ENCODE peak calls at places on chromosomes 13 and 19, in nine cellular contexts. D is neural progenitor cell, K is PC-3, O is GM23338, P is hepatocyte, C is SK-N-SH, W is HCT116, G is OCI-LY7, L is MM.1S. A is an unnamed sample. For H3K4me1, the result is how much of the 10 kb centered on the place peaks cover.

GRCh38 chr19:3537101-3537437 is 1.9 kb upstream of the TEKTIP1 start:
- DNase-seq in D (no peak), K (no peak), O (no peak), P (no peak), C (no peak), W (no peak), G (no peak), L (no peak), A (no peak)

GRCh38 chr13:41700790-41701310 is 243.5 kb downstream of the RGCC start:
- DNase-seq in D (no peak), K (peak), O (no peak), P (peak), C (peak), W (no peak), G (no peak), L (no peak), A (peak)

GRCh38 chr13:83752141-83752540 is 130.1 kb downstream of the SLITRK1 start:
- DNase-seq in D (no peak), K (peak), O (no peak), P (no peak), C (no peak), W (no peak), G (no peak), L (no peak), A (peak)

GRCh38 chr13:20988033-20988908 is 73.1 kb downstream of the LATS2 start:
- DNase-seq in D (no peak), K (no peak), O (no peak), P (no peak), C (no peak), W (no peak), G (no peak), L (no peak), A (no peak)

GRCh38 chr19:16184665-16185122 is 516 bp upstream of the FAM32A start:
- DNase-seq in D (no peak), K (no peak), O (no peak), P (no peak), C (no peak), W (no peak), G (no peak), L (no peak), A (no peak)

GRCh38 chr13:100630564-100630963 is 42.0 kb upstream of the GGACT start:
- DNase-seq in D (peak), K (no peak), O (peak), P (no peak), C (no peak), W (no peak), G (no peak), L (no peak), A (no peak)

GRCh38 chr13:108993346-108993745 is 363.9 kb downstream of the MYO16 start:
- DNase-seq in D (no peak), K (no peak), O (no peak), P (no peak), C (no peak), W (no peak), G (no peak), L (no peak), A (peak)

GRCh38 chr19:30116530-30116929 is 174.5 kb downstream of the URI1 start:
- DNase-seq in D (no peak), K (no peak), O (no peak), P (no peak), C (no peak), W (no peak), G (no peak), L (no peak), A (no peak)

GRCh38 chr13:26051231-26052135 is at the start of gene SHISA2:
- DNase-seq in D (peak), K (peak), O (peak), P (peak), C (peak), W (no peak), G (no peak), L (peak), A (peak)

GRCh38 chr13:55528434-55528833 is 1612.3 kb upstream of the PRR20A start:
- DNase-seq in D (peak), K (no peak), O (no peak), P (no peak), C (no peak), W (no peak), G (no peak), L (no peak), A (no peak)

GRCh38 chr19:572140-572890 is at the start of gene BSG:
- DNase-seq in D (peak), K (peak), O (peak), P (peak), C (peak), W (peak), G (peak), L (peak), A (peak)

GRCh38 chr13:99987180-99988047 is 5.8 kb downstream of the ZIC2 start:
- DNase-seq in D (peak), K (no peak), O (peak), P (no peak), C (peak), W (no peak), G (no peak), L (no peak), A (no peak)

GRCh38 chr13:107713314-107713713 is 502.0 kb downstream of the LIG4 start:
- DNase-seq in D (no peak), K (no peak), O (no peak), P (no peak), C (no peak), W (no peak), G (no peak), L (no peak), A (peak)

GRCh38 chr13:31807090-31807541 is 67.8 kb downstream of the RXFP2 start:
- DNase-seq in D (no peak), K (no peak), O (no peak), P (no peak), C (no peak), W (no peak), G (no peak), L (no peak), A (peak)

GRCh38 chr19:5038631-5039271 is 69.8 kb downstream of the KDM4B start:
- DNase-seq in D (peak), K (peak), O (peak), P (no peak), C (peak), W (no peak), G (peak), L (no peak), A (peak)

GRCh38 chr13:113907637-113908617 is 44.1 kb upstream of the GAS6 start:
- DNase-seq in D (no peak), K (no peak), O (no peak), P (peak), C (no peak), W (no peak), G (no peak), L (peak), A (peak)

GRCh38 chr19:11680689-11681302 is 58.0 kb downstream of the ZNF823 start:
- DNase-seq in D (no peak), K (no peak), O (no peak), P (no peak), C (no peak), W (no peak), G (no peak), L (no peak), A (no peak)

GRCh38 chr13:43230989-43231388 is 207.6 kb downstream of the DNAJC15 start:
- DNase-seq in D (no peak), K (no peak), O (no peak), P (no peak), C (no peak), W (no peak), G (no peak), L (no peak), A (no peak)

GRCh38 chr19:31510635-31511034 is 161.4 kb upstream of the TSHZ3 start:
- DNase-seq in D (no peak), K (no peak), O (no peak), P (no peak), C (no peak), W (no peak), G (no peak), L (no peak), A (no peak)

GRCh38 chr13:73902296-73902695 is 231.9 kb downstream of the KLF12 start:
- DNase-seq in D (no peak), K (no peak), O (no peak), P (no peak), C (no peak), W (no peak), G (no peak), L (no peak), A (no peak)

GRCh38 chr13:101572456-101572855 is 120.0 kb downstream of the ITGBL1 start:
- DNase-seq in D (no peak), K (no peak), O (no peak), P (no peak), C (no peak), W (no peak), G (no peak), L (no peak), A (peak)

GRCh38 chr19:45528149-45528743 is 21.0 kb downstream of the VASP start:
- DNase-seq in D (peak), K (peak), O (peak), P (peak), C (no peak), W (no peak), G (no peak), L (no peak), A (peak)

GRCh38 chr13:27791146-27791900 is 960 bp upstream of the GSX1 start:
- DNase-seq in D (no peak), K (no peak), O (peak), P (no peak), C (no peak), W (no peak), G (no peak), L (no peak), A (no peak)

GRCh38 chr13:95386370-95386769 is 85.1 kb upstream of the ABCC4 start:
- DNase-seq in D (no peak), K (no peak), O (no peak), P (no peak), C (no peak), W (no peak), G (no peak), L (no peak), A (no peak)

GRCh38 chr19:10243606-10244005 is 8.4 kb upstream of the MRPL4 start:
- DNase-seq in D (no peak), K (no peak), O (no peak), P (no peak), C (no peak), W (no peak), G (no peak), L (no peak), A (no peak)

GRCh38 chr13:72284791-72285190 is 417.8 kb upstream of the DACH1 start:
- DNase-seq in D (no peak), K (no peak), O (no peak), P (no peak), C (no peak), W (no peak), G (no peak), L (no peak), A (no peak)

GRCh38 chr19:42440357-42441046 is 2.2 kb downstream of the CXCL17 start:
- DNase-seq in D (peak), K (peak), O (peak), P (peak), C (peak), W (peak), G (peak), L (peak), A (peak)

GRCh38 chr13:98083507-98083906 is 59.4 kb upstream of the FARP1 start:
- DNase-seq in D (no peak), K (peak), O (no peak), P (peak), C (no peak), W (no peak), G (no peak), L (no peak), A (peak)

GRCh38 chr19:4584670-4585460 is 25.4 kb upstream of the SEMA6B start:
- DNase-seq in D (peak), K (no peak), O (peak), P (no peak), C (peak), W (no peak), G (no peak), L (no peak), A (no peak)

GRCh38 chr13:98252931-98253470 is 75.9 kb upstream of the RNF113B start:
- DNase-seq in D (no peak), K (no peak), O (no peak), P (peak), C (no peak), W (peak), G (no peak), L (no peak), A (peak)

GRCh38 chr19:11203194-11204075 is 6.1 kb upstream of the KANK2 start:
- DNase-seq in D (peak), K (peak), O (peak), P (peak), C (peak), W (no peak), G (peak), L (peak), A (peak)

GRCh38 chr13:109206616-109207015 is 577.2 kb downstream of the MYO16 start:
- DNase-seq in D (no peak), K (no peak), O (no peak), P (no peak), C (no peak), W (no peak), G (no peak), L (no peak), A (no peak)

GRCh38 chr13:80074143-80074752 is 266.7 kb downstream of the SPRY2 start:
- DNase-seq in D (no peak), K (no peak), O (no peak), P (no peak), C (no peak), W (no peak), G (no peak), L (no peak), A (no peak)

GRCh38 chr13:75739244-75739868 is 103.2 kb downstream of the LMO7 start:
- DNase-seq in D (no peak), K (no peak), O (no peak), P (no peak), C (no peak), W (no peak), G (no peak), L (no peak), A (peak)

GRCh38 chr19:33054623-33055022 is 10.1 kb downstream of the RHPN2 start:
- DNase-seq in D (no peak), K (peak), O (no peak), P (peak), C (no peak), W (peak), G (no peak), L (no peak), A (no peak)

GRCh38 chr13:30438286-30438685 is 16.0 kb downstream of the UBE2L5 start:
- DNase-seq in D (no peak), K (no peak), O (no peak), P (no peak), C (no peak), W (no peak), G (peak), L (peak), A (no peak)
- H3K4me1 ChIP-seq in D (under half), K (under half), O (under half), P (under half), C (under half), W (under half), G (half or more), L (under half), A (under half)

GRCh38 chr19:46916971-46917370 is 56.2 kb downstream of the ARHGAP35 start:
- DNase-seq in D (no peak), K (no peak), O (no peak), P (no peak), C (no peak), W (no peak), G (no peak), L (peak), A (no peak)
- TF ChIP-seq EZH2phosphoT487 in D (no peak), K (no peak), O (no peak), P (no peak), C (no peak), W (no peak), G (no peak), L (no peak), A (no peak)

DNA sequence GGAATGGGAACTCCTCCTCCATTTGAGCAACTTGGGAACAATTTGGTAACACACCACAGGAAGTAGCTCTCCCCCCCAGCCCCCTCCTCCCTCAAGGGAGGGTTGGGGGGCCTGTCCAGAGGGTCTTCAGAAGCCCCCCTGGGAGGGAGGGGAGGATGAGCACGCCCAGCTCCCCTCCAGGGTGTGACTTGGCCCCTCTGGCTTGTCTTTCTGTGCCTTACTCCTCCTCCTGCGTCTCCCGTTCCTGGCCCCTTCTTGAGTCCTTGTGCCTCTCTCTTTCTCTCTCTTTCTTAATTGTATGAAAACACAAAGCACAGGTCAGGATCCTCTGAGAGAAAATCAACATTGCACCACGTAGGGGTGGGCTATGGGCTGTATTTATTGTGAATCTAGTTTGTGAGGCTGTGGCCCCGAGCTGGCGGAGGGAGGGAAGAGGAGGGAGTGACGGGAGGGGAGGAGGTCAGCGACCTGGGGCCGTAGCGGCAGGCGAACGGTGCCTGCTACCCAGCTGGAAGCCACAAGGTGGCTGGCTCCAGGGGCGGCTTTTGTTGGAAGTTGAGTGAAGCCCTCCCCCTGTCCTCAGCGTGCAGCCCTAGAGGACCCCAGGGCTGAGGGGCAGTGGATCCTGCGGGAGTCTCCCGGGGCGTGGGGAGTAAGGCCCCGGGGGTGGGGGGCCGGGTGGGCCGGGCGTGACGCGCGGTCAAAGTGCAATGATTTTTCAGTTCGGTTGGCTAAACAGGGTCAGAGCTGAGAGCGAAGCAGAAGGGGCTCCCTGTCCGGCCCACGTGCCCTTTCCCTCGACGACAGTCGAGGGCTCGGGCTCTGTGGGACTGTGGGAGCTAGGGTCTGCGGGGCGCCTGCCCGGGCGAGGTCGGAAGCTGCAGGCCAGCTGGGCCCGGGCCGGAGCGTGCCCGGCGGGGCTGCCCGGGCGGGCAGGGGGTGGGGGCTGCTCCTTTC is 6.4 kb downstream of the LYL1 start:
- DNase-seq in D (peak), K (peak), O (peak), P (peak), C (peak), W (no peak), G (peak), L (no peak), A (no peak)
- H3K4me1 ChIP-seq in D (under half), K (under half), O (under half), P (half or more), C (half or more), W (under half), G (half or more), L (under half), A (under half)

GRCh38 chr13:76863022-76863421 is 23.2 kb downstream of the KCTD12 start:
- DNase-seq in D (no peak), K (no peak), O (no peak), P (no peak), C (no peak), W (no peak), G (no peak), L (no peak), A (no peak)
- TF ChIP-seq EZH2phosphoT487 in D (no peak), K (no peak), O (no peak), P (no peak), C (no peak), W (no peak), G (no peak), L (no peak), A (no peak)

A was measured in GM23248.